ENCODE peak calls at places on chromosomes 5 and 9, in six cellular contexts. One of them, this sample, is unnamed.

GRCh38 chr9:93576296-93577044 is at the start of gene PHF2:
- DNase-seq in colonic mucosa: no peak
- DNase-seq in IMR-90: no peak
- DNase-seq in progenitor cell of endocrine pancreas: no peak
- DNase-seq in stomach: no peak
- DNase-seq in choroid plexus epithelial cell: no peak
- DNase-seq in this sample: no peak

GRCh38 chr5:62506659-62507460 is 71.8 kb upstream of the LRRC70 start:
- DNase-seq in progenitor cell of endocrine pancreas: no peak
- DNase-seq in colonic mucosa: no peak
- DNase-seq in stomach: no peak
- DNase-seq in IMR-90: no peak
- DNase-seq in choroid plexus epithelial cell: no peak
- DNase-seq in this sample: no peak

GRCh38 chr5:67264056-67264455 is 67.5 kb upstream of the CD180 start:
- DNase-seq in IMR-90: no peak
- DNase-seq in colonic mucosa: no peak
- DNase-seq in choroid plexus epithelial cell: no peak
- DNase-seq in progenitor cell of endocrine pancreas: no peak
- DNase-seq in stomach: no peak
- DNase-seq in this sample: no peak

GRCh38 chr9:98328770-98329169 is 73.3 kb upstream of the TBC1D2 start:
- DNase-seq in choroid plexus epithelial cell: no peak
- DNase-seq in IMR-90: no peak
- DNase-seq in progenitor cell of endocrine pancreas: no peak
- DNase-seq in colonic mucosa: no peak
- DNase-seq in stomach: no peak
- DNase-seq in this sample: no peak

GRCh38 chr9:123262338-123262737 is 6.0 kb downstream of the STRBP start:
- DNase-seq in stomach: no peak
- DNase-seq in choroid plexus epithelial cell: no peak
- DNase-seq in IMR-90: no peak
- DNase-seq in progenitor cell of endocrine pancreas: no peak
- DNase-seq in colonic mucosa: no peak
- DNase-seq in this sample: no peak

GRCh38 chr5:130871346-130872086 is 293.5 kb downstream of the HINT1 start:
- DNase-seq in progenitor cell of endocrine pancreas: no peak
- DNase-seq in colonic mucosa: peak; percentile 49
- DNase-seq in stomach: peak; percentile 26
- DNase-seq in IMR-90: peak; percentile 1
- DNase-seq in choroid plexus epithelial cell: peak; percentile 53
- DNase-seq in this sample: peak; percentile 18

GRCh38 chr9:136670571-136671253 is 8.0 kb downstream of the EGFL7 start:
- DNase-seq in choroid plexus epithelial cell: no peak
- DNase-seq in progenitor cell of endocrine pancreas: no peak
- DNase-seq in stomach: no peak
- DNase-seq in colonic mucosa: no peak
- DNase-seq in IMR-90: no peak
- DNase-seq in this sample: no peak

GRCh38 chr9:69157751-69158466 is 16.2 kb upstream of the TJP2 start:
- DNase-seq in colonic mucosa: no peak
- DNase-seq in choroid plexus epithelial cell: peak; percentile 65
- DNase-seq in progenitor cell of endocrine pancreas: no peak
- DNase-seq in stomach: no peak
- DNase-seq in IMR-90: peak; percentile 84
- DNase-seq in this sample: no peak

GRCh38 chr9:88776717-88777497 is 214.4 kb upstream of the S1PR3 start:
- DNase-seq in stomach: no peak
- DNase-seq in choroid plexus epithelial cell: peak; percentile 96
- DNase-seq in progenitor cell of endocrine pancreas: no peak
- DNase-seq in IMR-90: peak; percentile 87
- DNase-seq in colonic mucosa: no peak
- DNase-seq in this sample: no peak

GRCh38 chr5:159030357-159030756 is 69.4 kb downstream of the EBF1 start:
- DNase-seq in progenitor cell of endocrine pancreas: no peak
- DNase-seq in choroid plexus epithelial cell: no peak
- DNase-seq in colonic mucosa: no peak
- DNase-seq in IMR-90: no peak
- DNase-seq in stomach: no peak
- DNase-seq in this sample: no peak

GRCh38 chr9:2645569-2645968 is 24.0 kb downstream of the VLDLR start:
- DNase-seq in IMR-90: no peak
- DNase-seq in colonic mucosa: no peak
- DNase-seq in stomach: no peak
- DNase-seq in choroid plexus epithelial cell: no peak
- DNase-seq in progenitor cell of endocrine pancreas: no peak
- DNase-seq in this sample: no peak

GRCh38 chr5:63686938-63687337 is 275.3 kb downstream of the HTR1A start:
- DNase-seq in choroid plexus epithelial cell: no peak
- DNase-seq in progenitor cell of endocrine pancreas: no peak
- DNase-seq in colonic mucosa: no peak
- DNase-seq in stomach: no peak
- DNase-seq in IMR-90: no peak
- DNase-seq in this sample: no peak

GRCh38 chr5:50975840-50976239 is 309.4 kb downstream of the PARP8 start:
- DNase-seq in colonic mucosa: no peak
- DNase-seq in progenitor cell of endocrine pancreas: no peak
- DNase-seq in IMR-90: no peak
- DNase-seq in stomach: no peak
- DNase-seq in choroid plexus epithelial cell: no peak
- DNase-seq in this sample: no peak

GRCh38 chr9:71541436-71541835 is 226.9 kb downstream of the CEMIP2 start:
- DNase-seq in stomach: no peak
- DNase-seq in choroid plexus epithelial cell: no peak
- DNase-seq in progenitor cell of endocrine pancreas: no peak
- DNase-seq in colonic mucosa: no peak
- DNase-seq in IMR-90: no peak
- DNase-seq in this sample: no peak

GRCh38 chr5:154103223-154103622 is 64.5 kb downstream of the MFAP3 start:
- DNase-seq in choroid plexus epithelial cell: no peak
- DNase-seq in stomach: no peak
- DNase-seq in IMR-90: no peak
- DNase-seq in progenitor cell of endocrine pancreas: no peak
- DNase-seq in colonic mucosa: no peak
- DNase-seq in this sample: peak; percentile 62

GRCh38 chr5:65818592-65818991 is 96.6 kb downstream of the NLN start:
- DNase-seq in colonic mucosa: peak; percentile 84
- DNase-seq in progenitor cell of endocrine pancreas: no peak
- DNase-seq in IMR-90: no peak
- DNase-seq in choroid plexus epithelial cell: no peak
- DNase-seq in stomach: peak; percentile 57
- DNase-seq in this sample: peak; percentile 29

GRCh38 chr9:130239741-130240241 is 25.8 kb upstream of the HMCN2 start:
- DNase-seq in stomach: no peak
- DNase-seq in progenitor cell of endocrine pancreas: no peak
- DNase-seq in IMR-90: peak; percentile 19
- DNase-seq in colonic mucosa: no peak
- DNase-seq in choroid plexus epithelial cell: no peak
- DNase-seq in this sample: no peak

GRCh38 chr9:116404228-116404627 is 250.6 kb downstream of the PAPPA start:
- DNase-seq in choroid plexus epithelial cell: no peak
- DNase-seq in IMR-90: no peak
- DNase-seq in colonic mucosa: no peak
- DNase-seq in progenitor cell of endocrine pancreas: no peak
- DNase-seq in stomach: no peak
- DNase-seq in this sample: no peak

GRCh38 chr5:95284512-95285405 is at the start of gene MCTP1:
- DNase-seq in stomach: peak; percentile 32
- DNase-seq in choroid plexus epithelial cell: peak; percentile 6
- DNase-seq in progenitor cell of endocrine pancreas: peak; percentile 50
- DNase-seq in IMR-90: no peak
- DNase-seq in colonic mucosa: no peak
- DNase-seq in this sample: peak; percentile 63

GRCh38 chr5:141849371-141850182 is 28.6 kb downstream of the PCDH1 start:
- DNase-seq in IMR-90: peak; percentile 51
- DNase-seq in choroid plexus epithelial cell: peak; percentile 76
- DNase-seq in colonic mucosa: peak; percentile 97
- DNase-seq in progenitor cell of endocrine pancreas: peak; percentile 89
- DNase-seq in stomach: peak; percentile 95
- DNase-seq in this sample: peak; percentile 87
- TF ChIP-seq CTCF in IMR-90: no peak
- TF ChIP-seq CTCF in choroid plexus epithelial cell: no peak
- TF ChIP-seq CTCF in colonic mucosa: no peak
- TF ChIP-seq CTCF in progenitor cell of endocrine pancreas: peak; percentile 19
- TF ChIP-seq CTCF in stomach: peak; percentile 21
- TF ChIP-seq CTCF in this sample: no peak

GRCh38 chr5:151745071-151745705 is 13.2 kb downstream of the ATOX1 start:
- DNase-seq in IMR-90: peak; percentile 81
- DNase-seq in progenitor cell of endocrine pancreas: no peak
- DNase-seq in choroid plexus epithelial cell: peak; percentile 82
- DNase-seq in colonic mucosa: no peak
- DNase-seq in stomach: peak; percentile 37
- DNase-seq in this sample: no peak
- TF ChIP-seq CTCF in IMR-90: no peak
- TF ChIP-seq CTCF in progenitor cell of endocrine pancreas: no peak
- TF ChIP-seq CTCF in choroid plexus epithelial cell: no peak
- TF ChIP-seq CTCF in colonic mucosa: no peak
- TF ChIP-seq CTCF in stomach: no peak
- TF ChIP-seq CTCF in this sample: no peak

DNA sequence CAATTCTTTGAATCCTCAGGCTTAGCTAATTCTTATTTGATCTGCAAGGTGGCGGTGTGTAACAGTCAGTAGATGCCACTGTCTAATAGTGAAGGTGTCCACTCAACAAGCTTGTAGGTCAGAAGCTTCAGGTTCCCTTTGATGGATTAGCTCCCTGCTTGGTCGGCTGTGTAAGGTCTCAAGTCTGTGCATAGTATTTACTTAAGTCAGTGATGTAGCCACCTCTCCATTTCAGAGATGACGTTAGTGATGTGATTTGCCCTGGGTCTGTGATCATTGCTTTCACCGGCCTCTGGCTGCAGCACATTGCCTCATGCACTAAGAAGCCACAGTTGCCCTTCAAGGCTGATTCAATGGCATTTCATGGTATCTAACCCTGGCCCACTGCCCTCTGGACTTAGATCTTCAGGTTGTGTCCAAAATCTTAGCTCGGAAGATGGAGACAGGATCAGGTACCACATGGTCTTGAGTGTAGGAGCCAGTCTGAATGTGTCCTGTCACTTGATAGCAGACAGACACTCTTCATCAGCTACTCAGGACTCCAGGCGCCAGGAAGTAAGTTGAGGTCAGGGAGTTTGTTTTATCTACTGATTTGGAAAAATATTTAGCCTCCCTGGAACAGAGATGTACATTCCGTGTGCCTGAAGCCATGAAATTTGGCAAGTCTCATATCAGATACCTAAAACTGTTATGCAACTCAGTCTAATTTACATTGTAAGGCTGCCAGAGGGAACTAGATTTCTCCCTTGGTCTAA is 42.9 kb downstream of the SUB1 start:
- DNase-seq in choroid plexus epithelial cell: peak; percentile 28
- DNase-seq in progenitor cell of endocrine pancreas: no peak
- DNase-seq in stomach: no peak
- DNase-seq in IMR-90: peak; percentile 85
- DNase-seq in colonic mucosa: no peak
- DNase-seq in this sample: no peak
- TF ChIP-seq CTCF in choroid plexus epithelial cell: no peak
- TF ChIP-seq CTCF in progenitor cell of endocrine pancreas: no peak
- TF ChIP-seq CTCF in stomach: no peak
- TF ChIP-seq CTCF in IMR-90: no peak
- TF ChIP-seq CTCF in colonic mucosa: no peak
- TF ChIP-seq CTCF in this sample: no peak

GRCh38 chr5:110869927-110870326 is 131.1 kb downstream of the SLC25A46 start:
- DNase-seq in progenitor cell of endocrine pancreas: no peak
- DNase-seq in stomach: no peak
- DNase-seq in IMR-90: no peak
- DNase-seq in choroid plexus epithelial cell: no peak
- DNase-seq in colonic mucosa: no peak
- DNase-seq in this sample: no peak

GRCh38 chr5:110865400-110866094 is 126.7 kb downstream of the SLC25A46 start:
- DNase-seq in colonic mucosa: no peak
- DNase-seq in IMR-90: peak; percentile 41
- DNase-seq in progenitor cell of endocrine pancreas: peak; percentile 30
- DNase-seq in choroid plexus epithelial cell: peak; percentile 76
- DNase-seq in stomach: no peak
- DNase-seq in this sample: peak; percentile 27
- TF ChIP-seq CTCF in colonic mucosa: no peak
- TF ChIP-seq CTCF in IMR-90: peak; percentile 55
- TF ChIP-seq CTCF in progenitor cell of endocrine pancreas: peak; percentile 68
- TF ChIP-seq CTCF in choroid plexus epithelial cell: peak; percentile 86
- TF ChIP-seq CTCF in stomach: no peak
- TF ChIP-seq CTCF in this sample: peak; percentile 51

GRCh38 chr9:92147030-92147853 is 32.0 kb upstream of the SPTLC1 start:
- DNase-seq in choroid plexus epithelial cell: peak; percentile 95
- DNase-seq in colonic mucosa: no peak
- DNase-seq in progenitor cell of endocrine pancreas: no peak
- DNase-seq in stomach: no peak
- DNase-seq in IMR-90: peak; percentile 94
- DNase-seq in this sample: no peak
- TF ChIP-seq CTCF in choroid plexus epithelial cell: peak; percentile 48
- TF ChIP-seq CTCF in colonic mucosa: no peak
- TF ChIP-seq CTCF in progenitor cell of endocrine pancreas: no peak
- TF ChIP-seq CTCF in stomach: no peak
- TF ChIP-seq CTCF in IMR-90: peak; percentile 38
- TF ChIP-seq CTCF in this sample: no peak

DNA sequence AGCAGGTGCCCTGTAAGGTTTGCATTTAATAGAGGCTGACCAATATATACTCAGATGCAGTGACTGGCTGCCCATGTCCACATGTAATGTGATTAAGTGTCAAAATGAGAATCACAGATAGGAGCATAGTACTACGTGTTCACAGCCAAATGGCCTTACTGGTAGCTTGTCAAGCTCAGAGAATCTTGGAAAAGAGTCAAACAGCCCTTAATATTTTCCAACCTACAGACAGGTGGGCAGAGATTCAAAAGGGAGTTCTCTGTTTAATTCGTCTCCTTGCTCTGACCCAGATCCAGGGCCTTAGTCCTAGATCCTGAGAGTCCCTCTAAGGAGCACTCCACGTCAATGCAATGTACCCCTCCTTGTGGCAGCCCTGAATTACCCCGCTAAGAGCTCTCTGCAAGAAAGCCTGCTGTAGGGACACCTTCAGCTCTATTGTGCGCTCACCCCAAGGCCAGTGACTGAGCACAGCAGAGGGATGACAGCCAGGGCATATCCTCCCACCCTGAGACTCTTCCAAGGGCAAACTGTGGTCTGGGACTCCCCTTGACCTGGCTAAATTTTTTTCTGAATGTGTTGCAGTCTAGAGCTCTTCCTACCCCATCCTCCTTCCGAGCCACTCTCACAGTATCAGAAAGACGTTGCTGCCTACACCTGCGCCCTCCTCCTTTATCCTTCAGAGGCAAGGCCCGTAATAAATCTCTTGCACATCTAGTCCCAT is 159.2 kb downstream of the SNCAIP start:
- DNase-seq in choroid plexus epithelial cell: no peak
- DNase-seq in colonic mucosa: no peak
- DNase-seq in IMR-90: no peak
- DNase-seq in progenitor cell of endocrine pancreas: no peak
- DNase-seq in stomach: no peak
- DNase-seq in this sample: no peak
- TF ChIP-seq CTCF in choroid plexus epithelial cell: no peak
- TF ChIP-seq CTCF in colonic mucosa: no peak
- TF ChIP-seq CTCF in IMR-90: no peak
- TF ChIP-seq CTCF in progenitor cell of endocrine pancreas: no peak
- TF ChIP-seq CTCF in stomach: no peak
- TF ChIP-seq CTCF in this sample: no peak

GRCh38 chr9:87336914-87337333 is 160.7 kb upstream of the DAPK1 start:
- DNase-seq in stomach: peak; percentile 60
- DNase-seq in progenitor cell of endocrine pancreas: no peak
- DNase-seq in choroid plexus epithelial cell: peak; percentile 94
- DNase-seq in IMR-90: peak; percentile 79
- DNase-seq in colonic mucosa: peak; percentile 24
- DNase-seq in this sample: no peak
- TF ChIP-seq CTCF in stomach: peak; percentile 65
- TF ChIP-seq CTCF in progenitor cell of endocrine pancreas: peak; percentile 82
- TF ChIP-seq CTCF in choroid plexus epithelial cell: peak; percentile 70
- TF ChIP-seq CTCF in IMR-90: peak; percentile 69
- TF ChIP-seq CTCF in colonic mucosa: peak; percentile 52
- TF ChIP-seq CTCF in this sample: peak; percentile 84

This sample was measured in glutamatergic neuron.